ENCODE peak calls at places on chromosome 7, in eight cellular contexts. Z is K562; N is HFF-Myc; R is CD8-positive, alpha-beta T cell; B is mesothelial cell of epicardium; I is lung; K is A549; H is astrocyte of the spinal cord. W is an unnamed sample.

GRCh38 chr7:90570373-90570959 is 25.7 kb upstream of the CDK14 start:
- DNase-seq in B (no peak), N (no peak), K (no peak), H (no peak), Z (no peak), R (no peak), I (no peak), W (no peak)

GRCh38 chr7:30920584-30921539 is 9.2 kb downstream of the AQP1 start:
- DNase-seq in Z (peak), K (peak), R (no peak), I (no peak), H (peak), B (no peak), N (no peak), W (no peak)

GRCh38 chr7:27143950-27144798 is 693 bp upstream of the HOXA5 start:
- DNase-seq in I (no peak), B (no peak), H (peak), Z (no peak), N (no peak), K (no peak), R (peak), W (no peak)

GRCh38 chr7:152931583-152931982 is 172.0 kb downstream of the ACTR3B start:
- DNase-seq in H (no peak), B (no peak), N (no peak), R (no peak), I (no peak), K (no peak), Z (no peak), W (no peak)

GRCh38 chr7:104275900-104276299 is 52.5 kb upstream of the LHFPL3 start:
- DNase-seq in N (no peak), B (no peak), I (no peak), R (no peak), H (no peak), Z (no peak), K (no peak), W (no peak)

GRCh38 chr7:12637819-12638592 is 49.4 kb upstream of the ARL4A start:
- DNase-seq in R (no peak), N (no peak), H (no peak), B (no peak), Z (peak), I (no peak), K (no peak), W (no peak)

GRCh38 chr7:7109934-7110333 is 72.4 kb upstream of the C1GALT1 start:
- DNase-seq in N (no peak), Z (no peak), I (no peak), R (no peak), K (no peak), H (no peak), B (no peak), W (no peak)

GRCh38 chr7:5701085-5701914 is 80.2 kb downstream of the RNF216 start:
- DNase-seq in N (no peak), R (no peak), B (no peak), H (no peak), I (no peak), K (no peak), Z (no peak), W (no peak)

GRCh38 chr7:44625899-44626511 is 19.6 kb downstream of the OGDH start:
- DNase-seq in B (no peak), R (no peak), N (no peak), K (no peak), H (no peak), Z (no peak), I (no peak), W (no peak)

GRCh38 chr7:73307436-73307835 is 1.2 kb downstream of the NSUN5 start:
- DNase-seq in H (no peak), N (no peak), B (no peak), Z (no peak), R (no peak), I (no peak), K (no peak), W (no peak)

GRCh38 chr7:157690833-157691382 is 354.1 kb downstream of the DNAJB6 start:
- DNase-seq in N (peak), B (no peak), H (peak), R (no peak), Z (no peak), K (no peak), I (no peak), W (no peak)

GRCh38 chr7:150846291-150847115 is 5.8 kb upstream of the AOC1 start:
- DNase-seq in N (no peak), Z (no peak), R (no peak), I (no peak), B (peak), H (no peak), K (no peak), W (no peak)

GRCh38 chr7:53473371-53473770 is 437.9 kb downstream of the POM121L12 start:
- DNase-seq in Z (no peak), K (no peak), N (no peak), I (no peak), R (no peak), H (no peak), B (no peak), W (no peak)

GRCh38 chr7:18400281-18400680 is 95.3 kb upstream of the HDAC9 start:
- DNase-seq in Z (no peak), R (no peak), B (no peak), H (no peak), K (no peak), I (no peak), N (no peak), W (no peak)

GRCh38 chr7:101031082-101031481 is 11.2 kb downstream of the MUC17 start:
- DNase-seq in R (no peak), K (peak), Z (no peak), B (no peak), N (no peak), I (no peak), H (no peak), W (no peak)

GRCh38 chr7:30091431-30092386 is 43.1 kb upstream of the MTURN start:
- DNase-seq in Z (no peak), B (no peak), R (no peak), I (no peak), H (peak), K (peak), N (no peak), W (no peak)

DNA sequence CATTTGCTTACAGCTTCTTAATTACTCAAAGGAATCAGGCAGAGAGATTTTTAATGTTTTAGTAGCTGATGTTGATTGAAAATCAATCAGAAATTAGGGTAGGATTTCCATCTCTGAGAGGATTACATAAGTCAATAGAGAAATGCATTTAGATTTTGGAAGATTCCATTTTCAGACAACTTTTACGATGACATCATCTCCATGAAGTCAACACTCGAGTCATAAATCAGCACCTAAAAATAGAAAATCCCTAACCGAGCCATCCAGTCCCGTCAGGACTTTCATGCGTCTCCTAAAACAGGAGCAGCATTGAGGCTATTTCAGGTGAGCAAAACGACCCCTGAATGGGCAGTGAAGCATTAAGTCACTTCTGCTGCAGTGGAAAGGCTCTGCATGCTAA is 279.7 kb upstream of the RNF32 start:
- DNase-seq in Z (no peak), N (no peak), K (no peak), H (no peak), R (no peak), B (no peak), I (no peak), W (no peak)
- TF ChIP-seq CTCF in Z (no peak), N (no peak), K (no peak), H (no peak), R (no peak), B (no peak), I (no peak), W (no peak)

DNA sequence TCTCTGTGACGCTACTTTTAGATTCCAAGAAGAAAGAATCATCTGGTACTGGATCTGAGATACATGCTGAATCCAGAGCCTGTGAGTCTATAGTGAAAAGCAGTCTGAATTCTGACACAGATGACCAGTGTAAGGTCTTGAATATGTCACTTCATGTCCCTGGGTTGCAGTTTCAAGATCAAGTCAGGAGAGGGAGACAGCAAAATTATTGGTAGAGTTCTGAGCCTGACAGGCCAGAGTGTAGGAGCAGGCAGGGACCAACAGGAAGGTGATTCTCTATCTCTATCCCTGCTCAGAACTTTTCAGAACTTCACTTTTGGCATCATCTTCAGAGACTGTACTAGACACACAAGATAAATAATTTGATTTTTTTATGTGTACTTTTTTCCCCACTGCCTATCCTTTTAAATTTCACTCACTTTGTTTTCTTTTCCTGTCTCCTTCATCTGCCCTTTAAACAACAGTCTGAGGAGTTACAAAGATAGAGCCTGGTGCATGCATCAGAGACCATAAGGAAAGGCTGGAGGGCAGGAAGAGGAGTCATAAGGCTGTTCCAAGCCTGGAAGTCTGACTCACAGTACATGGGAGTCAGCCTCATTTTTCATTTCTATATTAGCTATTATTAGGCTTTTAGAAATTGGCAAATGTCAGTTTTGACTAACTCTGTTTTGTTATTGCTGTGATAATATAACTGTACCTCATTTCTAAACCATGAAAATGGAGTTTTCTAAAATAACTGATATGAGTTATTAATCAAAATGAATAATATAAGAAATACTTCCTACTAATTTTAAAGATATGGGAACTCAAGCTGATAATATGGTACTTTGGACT is 120.2 kb upstream of the TMEM229A start:
- DNase-seq in Z (peak), R (no peak), H (peak), I (no peak), B (no peak), N (no peak), K (peak), W (no peak)
- TF ChIP-seq CTCF in Z (no peak), R (no peak), H (peak), I (no peak), B (no peak), N (no peak), K (peak), W (peak)

DNA sequence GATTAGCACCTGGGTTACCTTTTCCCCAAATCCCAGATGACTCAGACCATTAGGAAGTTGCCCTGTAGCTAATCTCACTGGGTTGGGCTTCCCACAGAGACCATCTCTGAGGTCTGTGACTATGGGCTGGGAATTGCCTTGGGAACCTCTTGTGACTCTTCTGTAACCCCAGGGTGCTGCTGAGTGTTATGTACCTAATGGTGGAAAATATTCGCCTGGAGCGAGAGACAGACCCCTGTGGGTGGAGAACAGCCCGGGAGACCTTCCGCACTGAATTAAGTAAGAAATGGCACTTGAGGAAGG is 20.0 kb downstream of the STRIP2 start:
- DNase-seq in I (no peak), R (no peak), Z (no peak), B (no peak), N (no peak), H (no peak), K (no peak), W (no peak)
- TF ChIP-seq CTCF in I (no peak), R (no peak), Z (no peak), B (no peak), N (no peak), H (no peak), K (no peak), W (no peak)

GRCh38 chr7:128737867-128738390 is 1.2 kb upstream of the CALU start:
- DNase-seq in H (peak), N (peak), K (peak), Z (peak), I (no peak), R (no peak), B (no peak), W (no peak)

GRCh38 chr7:128739990-128740682 is 977 bp downstream of the CALU start:
- DNase-seq in H (peak), Z (no peak), N (no peak), K (no peak), B (no peak), R (no peak), I (no peak), W (no peak)

GRCh38 chr7:128738570-128739047 is 550 bp upstream of the CALU start:
- DNase-seq in R (no peak), K (no peak), B (no peak), Z (no peak), N (no peak), H (no peak), I (no peak), W (no peak)

GRCh38 chr7:128740996-128741395 is 1.8 kb downstream of the CALU start:
- DNase-seq in N (no peak), B (no peak), I (no peak), H (peak), Z (peak), K (no peak), R (no peak), W (no peak)

GRCh38 chr7:128739048-128739962 is at the start of gene CALU:
- DNase-seq in R (peak), B (peak), H (peak), K (peak), I (peak), N (peak), Z (peak), W (peak)
- TF ChIP-seq CTCF in R (no peak), B (no peak), H (no peak), K (no peak), I (no peak), N (no peak), Z (no peak), W (no peak)

DNA sequence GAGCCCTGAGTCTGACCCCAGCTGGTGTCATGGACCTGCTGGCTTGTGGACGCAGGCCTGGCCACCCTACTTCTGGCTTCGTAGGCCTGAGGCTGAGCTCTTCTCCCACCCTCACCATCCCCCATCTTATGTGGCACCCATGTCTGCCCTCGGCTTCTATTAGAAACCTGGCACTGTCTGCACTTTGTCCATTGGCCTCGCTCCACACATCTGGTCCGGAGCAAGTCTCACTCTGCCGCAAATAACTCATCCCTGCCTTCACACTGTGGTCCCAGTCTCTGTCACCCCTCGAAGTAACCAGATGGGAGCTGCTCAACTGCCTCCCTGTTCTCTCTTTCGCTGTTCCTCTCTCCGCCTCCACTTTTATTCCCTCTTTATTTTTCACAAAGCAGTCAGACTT is 78.6 kb downstream of the TRRAP start:
- DNase-seq in R (no peak), H (no peak), N (peak), K (no peak), Z (no peak), B (no peak), I (no peak), W (no peak)
- TF ChIP-seq CTCF in R (no peak), H (no peak), N (no peak), K (no peak), Z (no peak), B (no peak), I (no peak), W (no peak)

GRCh38 chr7:2908103-2908683 is 64.1 kb upstream of the GNA12 start:
- DNase-seq in K (no peak), R (no peak), H (no peak), Z (no peak), I (no peak), B (no peak), N (no peak), W (no peak)

GRCh38 chr7:2909471-2910039 is 65.4 kb upstream of the GNA12 start:
- DNase-seq in I (no peak), K (no peak), N (no peak), Z (no peak), R (no peak), H (no peak), B (no peak), W (no peak)

GRCh38 chr7:2911466-2911865 is 67.4 kb upstream of the GNA12 start:
- DNase-seq in B (no peak), H (no peak), K (no peak), Z (no peak), I (no peak), N (no peak), R (no peak), W (no peak)

GRCh38 chr7:2906197-2906931 is 62.3 kb upstream of the GNA12 start:
- DNase-seq in I (no peak), K (no peak), N (no peak), R (no peak), H (no peak), Z (no peak), B (no peak), W (no peak)

GRCh38 chr7:2909043-2909442 is 64.9 kb upstream of the GNA12 start:
- DNase-seq in Z (no peak), B (no peak), R (no peak), H (no peak), N (no peak), I (no peak), K (no peak), W (no peak)
- TF ChIP-seq CTCF in Z (no peak), B (no peak), R (no peak), H (no peak), N (no peak), I (no peak), K (no peak), W (no peak)

DNA sequence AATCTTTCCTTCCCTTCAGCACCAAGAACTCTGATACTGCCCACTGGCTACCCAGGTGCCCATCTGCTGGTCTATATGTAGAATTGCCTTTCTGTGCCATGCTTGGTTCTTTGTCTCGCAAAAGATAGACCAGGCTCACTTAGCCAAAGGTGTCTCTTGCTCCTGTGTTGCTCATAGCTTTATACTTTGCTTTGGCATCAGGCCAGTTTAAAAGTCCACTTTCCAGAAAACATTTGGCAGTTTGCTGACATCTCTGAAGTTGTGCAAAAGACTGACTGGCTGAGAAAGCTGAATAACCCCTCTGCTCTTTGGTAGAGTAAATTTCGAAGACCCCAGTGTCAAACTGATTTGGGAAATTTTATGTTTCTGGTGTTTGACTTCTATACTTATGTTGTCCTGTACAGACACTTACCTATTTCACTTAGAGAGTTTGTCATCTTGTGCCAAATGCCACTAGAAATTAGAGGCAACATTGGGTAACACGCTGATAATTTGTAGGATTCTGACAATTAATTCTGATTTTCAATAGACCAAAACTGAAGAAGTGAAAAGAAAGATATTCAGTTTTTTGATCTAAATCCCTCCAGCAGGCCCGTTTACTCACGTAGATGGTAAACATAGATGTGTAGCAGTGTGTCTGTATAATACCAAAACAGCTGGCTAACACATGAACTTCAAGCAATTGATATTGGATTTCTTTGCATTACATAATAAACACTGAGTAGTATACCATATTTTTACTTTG is 91.1 kb downstream of the CPED1 start:
- DNase-seq in R (no peak), H (peak), B (no peak), I (no peak), N (no peak), Z (peak), K (no peak), W (no peak)
- TF ChIP-seq CTCF in R (no peak), H (peak), B (no peak), I (no peak), N (no peak), Z (no peak), K (no peak), W (peak)